ENCODE peak calls at places on chromosomes 13 and 19, in eight cellular contexts. H is body of pancreas, R is uterus, F is lower leg skin, J is right lobe of liver, D is breast epithelium, Z is HCT116, N is NB4. I is an unnamed sample.

GRCh38 chr19:46976845-46977320 is 42.8 kb upstream of the NPAS1 start:
- DNase-seq in H (no peak), R (peak; percentile 52), F (peak; percentile 92), J (no peak), D (no peak), Z (no peak), N (peak; percentile 65), I (peak; percentile 43)

GRCh38 chr13:43363156-43363918 is 340.0 kb downstream of the DNAJC15 start:
- DNase-seq in H (no peak), R (no peak), F (no peak), J (no peak), D (no peak), Z (no peak), N (no peak), I (no peak)

GRCh38 chr13:26184791-26185250 is 37.3 kb downstream of the RNF6 start:
- DNase-seq in H (peak; percentile 81), R (peak; percentile 62), F (no peak), J (peak; percentile 71), D (peak; percentile 40), Z (peak; percentile 39), N (peak; percentile 83), I (peak; percentile 69)

GRCh38 chr13:100235311-100235901 is 146.5 kb downstream of the PCCA start:
- DNase-seq in H (no peak), R (no peak), F (no peak), J (no peak), D (no peak), Z (peak; percentile 45), N (peak; percentile 86), I (no peak)

GRCh38 chr19:39409886-39410619 is 2.4 kb upstream of the PLEKHG2 start:
- DNase-seq in H (peak; percentile 66), R (peak; percentile 88), F (peak; percentile 95), J (peak; percentile 78), D (peak; percentile 81), Z (peak; percentile 54), N (peak; percentile 80), I (peak; percentile 76)

GRCh38 chr19:29660835-29661234 is 4.4 kb upstream of the PLEKHF1 start:
- DNase-seq in H (no peak), R (no peak), F (no peak), J (no peak), D (no peak), Z (no peak), N (no peak), I (no peak)

GRCh38 chr13:28636078-28636477 is 22.9 kb upstream of the POMP start:
- DNase-seq in H (no peak), R (no peak), F (no peak), J (no peak), D (no peak), Z (no peak), N (no peak), I (no peak)

GRCh38 chr19:33414667-33415605 is 41.4 kb downstream of the CEBPG start:
- DNase-seq in H (no peak), R (no peak), F (no peak), J (no peak), D (no peak), Z (no peak), N (no peak), I (no peak)

GRCh38 chr19:54883228-54883627 is 9.2 kb downstream of the FCAR start:
- DNase-seq in H (no peak), R (no peak), F (no peak), J (no peak), D (no peak), Z (no peak), N (no peak), I (no peak)

GRCh38 chr13:50731400-50731799 is 112.1 kb downstream of the DLEU7 start:
- DNase-seq in H (no peak), R (no peak), F (no peak), J (no peak), D (peak; percentile 22), Z (no peak), N (no peak), I (no peak)

GRCh38 chr13:98690348-98691041 is 62.0 kb downstream of the SLC15A1 start:
- DNase-seq in H (no peak), R (no peak), F (no peak), J (no peak), D (no peak), Z (no peak), N (no peak), I (no peak)

GRCh38 chr13:23443110-23443509 is 9.6 kb upstream of the SACS start:
- DNase-seq in H (no peak), R (no peak), F (no peak), J (no peak), D (no peak), Z (no peak), N (no peak), I (no peak)

GRCh38 chr13:60509601-60510386 is 112.8 kb downstream of the TDRD3 start:
- DNase-seq in H (no peak), R (no peak), F (no peak), J (no peak), D (no peak), Z (no peak), N (no peak), I (no peak)

GRCh38 chr13:40152145-40152544 is 496.7 kb downstream of the COG6 start:
- DNase-seq in H (no peak), R (no peak), F (no peak), J (no peak), D (no peak), Z (peak; percentile 54), N (no peak), I (no peak)

GRCh38 chr19:10088949-10089554 is 2.9 kb downstream of the SHFL start:
- DNase-seq in H (no peak), R (no peak), F (no peak), J (no peak), D (no peak), Z (no peak), N (peak; percentile 50), I (no peak)

GRCh38 chr13:21034602-21035190 is 26.7 kb downstream of the LATS2 start:
- DNase-seq in H (peak; percentile 27), R (no peak), F (peak; percentile 68), J (no peak), D (no peak), Z (no peak), N (peak; percentile 33), I (no peak)

GRCh38 chr13:21011378-21011777 is 50.0 kb downstream of the LATS2 start:
- DNase-seq in H (no peak), R (no peak), F (no peak), J (no peak), D (no peak), Z (no peak), N (no peak), I (no peak)

GRCh38 chr13:26300140-26300539 is 46.2 kb downstream of the CDK8 start:
- DNase-seq in H (no peak), R (no peak), F (no peak), J (no peak), D (no peak), Z (peak; percentile 19), N (peak; percentile 9), I (no peak)

GRCh38 chr13:74062933-74063332 is 71.3 kb downstream of the KLF12 start:
- DNase-seq in H (no peak), R (peak; percentile 49), F (no peak), J (no peak), D (no peak), Z (no peak), N (no peak), I (no peak)

GRCh38 chr19:38656171-38656981 is 8.9 kb downstream of the ACTN4 start:
- DNase-seq in H (no peak), R (no peak), F (no peak), J (no peak), D (no peak), Z (no peak), N (peak; percentile 61), I (no peak)

GRCh38 chr19:30856786-30857185 is 484.6 kb downstream of the ZNF536 start:
- DNase-seq in H (no peak), R (no peak), F (peak; percentile 58), J (no peak), D (no peak), Z (no peak), N (no peak), I (no peak)

GRCh38 chr13:31199849-31200635 is at the start of gene B3GLCT:
- DNase-seq in H (peak; percentile 83), R (peak; percentile 86), F (peak; percentile 94), J (peak; percentile 86), D (peak; percentile 48), Z (peak; percentile 36), N (peak; percentile 86), I (peak; percentile 84)
- TF ChIP-seq POLR2A in H (peak; percentile 30), R (peak; percentile 62), F (no peak), J (peak; percentile 64), D (no peak), Z (peak; percentile 44), N (peak; percentile 37), I (no peak)

GRCh38 chr19:35139618-35139943 is 957 bp downstream of the FXYD1 start:
- DNase-seq in H (no peak), R (no peak), F (peak; percentile 87), J (no peak), D (no peak), Z (no peak), N (no peak), I (no peak)
- TF ChIP-seq POLR2A in H (no peak), R (no peak), F (no peak), J (no peak), D (no peak), Z (no peak), N (no peak), I (no peak)

DNA sequence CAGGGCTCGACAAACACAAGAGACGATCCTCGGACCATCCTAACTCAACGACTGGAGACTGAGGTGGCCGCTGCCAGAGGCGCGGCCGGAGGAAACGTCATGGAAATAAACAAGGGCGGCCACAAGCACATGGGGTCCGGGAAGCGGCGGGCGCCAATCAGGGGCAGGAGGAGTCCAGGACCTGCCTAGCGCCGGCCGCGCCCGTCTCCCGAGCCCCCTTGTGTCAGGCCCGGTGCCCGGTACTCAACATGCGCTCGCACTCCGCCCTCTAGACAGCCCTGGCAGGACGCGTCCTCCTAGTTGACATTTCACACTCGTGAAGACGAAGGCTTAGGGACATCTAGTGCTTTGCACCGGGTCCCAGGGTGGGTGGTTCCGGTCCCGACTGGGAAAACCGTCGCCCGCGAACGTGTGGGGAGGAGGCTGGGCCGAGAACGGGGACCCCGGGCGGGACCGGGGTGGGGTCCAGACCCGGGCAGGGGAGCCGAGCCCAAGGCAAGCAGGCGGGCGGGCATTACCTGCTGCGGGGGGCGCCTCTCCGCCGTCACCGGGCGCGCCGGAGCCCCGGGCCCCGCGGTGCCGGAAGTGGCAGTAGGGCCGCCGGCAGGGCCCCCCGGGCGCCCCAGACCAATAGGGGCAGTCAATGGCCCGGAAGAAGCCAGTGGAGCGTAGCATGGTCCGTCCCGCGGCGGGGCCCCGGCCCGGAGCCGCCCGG is 442 bp downstream of the REXO1 start:
- DNase-seq in H (no peak), R (peak; percentile 18), F (no peak), J (peak; percentile 60), D (no peak), Z (no peak), N (peak; percentile 56), I (no peak)
- TF ChIP-seq POLR2A in H (no peak), R (no peak), F (no peak), J (no peak), D (no peak), Z (no peak), N (no peak), I (no peak)

DNA sequence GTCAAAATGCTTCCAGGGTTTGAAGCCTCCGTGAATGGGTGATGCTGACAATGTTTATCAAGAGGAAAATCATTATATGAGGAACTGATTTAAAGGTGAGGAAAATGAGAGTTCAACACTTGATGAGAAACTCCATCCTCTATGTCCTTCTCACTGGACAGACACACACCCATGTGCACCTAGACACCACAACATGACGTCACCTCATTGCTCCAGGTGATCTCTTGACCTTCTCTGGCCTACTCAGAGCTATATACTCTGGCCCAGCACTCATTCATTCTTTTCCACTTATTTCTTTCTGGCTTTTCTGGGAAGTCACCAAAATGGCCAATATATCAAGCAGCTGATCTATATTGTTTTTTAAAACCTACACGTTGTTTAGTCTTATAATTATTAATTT is 778.7 kb upstream of the PCDH20 start:
- DNase-seq in H (no peak), R (no peak), F (no peak), J (no peak), D (no peak), Z (no peak), N (no peak), I (no peak)
- TF ChIP-seq POLR2A in H (no peak), R (no peak), F (no peak), J (no peak), D (no peak), Z (no peak), N (no peak), I (no peak)

I was measured in stomach.